ENCODE peak calls at places on chromosome 10, in six cellular contexts. G is SK-N-MC, Z is HL-60, W is prostate gland, K is endothelial cell of umbilical vein, I is suprapubic skin. O is an unnamed sample.

GRCh38 chr10:95841711-95842498 is 65.9 kb upstream of the CC2D2B start:
- DNase-seq in Z (no peak), G (peak), K (peak), I (no peak), W (peak), O (peak)

GRCh38 chr10:126128581-126128980 is 232.2 kb downstream of the FANK1 start:
- DNase-seq in Z (no peak), G (no peak), W (no peak), I (no peak), K (no peak), O (no peak)

GRCh38 chr10:60728056-60728455 is 50.2 kb upstream of the CDK1 start:
- DNase-seq in G (no peak), I (no peak), K (no peak), Z (no peak), W (no peak), O (no peak)

GRCh38 chr10:23648618-23649017 is 209.7 kb downstream of the OTUD1 start:
- DNase-seq in I (no peak), W (no peak), K (no peak), Z (no peak), G (no peak), O (no peak)

GRCh38 chr10:44395396-44395795 is 10.5 kb upstream of the CXCL12 start:
- DNase-seq in Z (no peak), W (no peak), I (no peak), G (no peak), K (no peak), O (peak)

GRCh38 chr10:102646610-102647432 is 2.5 kb downstream of the TRIM8 start:
- DNase-seq in Z (peak), G (no peak), W (peak), K (no peak), I (no peak), O (peak)

GRCh38 chr10:58515296-58515956 is 2.8 kb downstream of the BICC1 start:
- DNase-seq in I (no peak), G (no peak), K (no peak), W (no peak), Z (no peak), O (no peak)

GRCh38 chr10:34954142-34954541 is 136.0 kb downstream of the CUL2 start:
- DNase-seq in Z (no peak), K (no peak), W (peak), I (peak), G (no peak), O (peak)

GRCh38 chr10:97828721-97829120 is 20.9 kb upstream of the GOLGA7B start:
- DNase-seq in K (no peak), G (no peak), Z (no peak), I (no peak), W (no peak), O (no peak)

GRCh38 chr10:58637372-58637771 is 124.7 kb downstream of the BICC1 start:
- DNase-seq in I (no peak), K (no peak), Z (no peak), G (no peak), W (no peak), O (no peak)

GRCh38 chr10:91201213-91201996 is 19.1 kb upstream of the PCGF5 start:
- DNase-seq in I (no peak), K (no peak), Z (no peak), G (no peak), W (no peak), O (no peak)

GRCh38 chr10:86961481-86962091 is 3.2 kb downstream of the SNCG start:
- DNase-seq in G (no peak), I (peak), Z (no peak), W (no peak), K (no peak), O (no peak)

GRCh38 chr10:94092848-94093247 is 99.1 kb downstream of the PLCE1 start:
- DNase-seq in Z (no peak), G (no peak), K (no peak), I (no peak), W (no peak), O (no peak)

GRCh38 chr10:104342941-104343411 is 4.7 kb upstream of the ITPRIP start:
- DNase-seq in Z (no peak), W (no peak), K (peak), G (no peak), I (no peak), O (no peak)

GRCh38 chr10:121900443-121901174 is 27.2 kb downstream of the ATE1 start:
- DNase-seq in W (peak), K (peak), I (no peak), Z (peak), G (no peak), O (no peak)

GRCh38 chr10:5575482-5576153 is 50.9 kb downstream of the CALML3 start:
- DNase-seq in K (no peak), W (no peak), I (no peak), G (no peak), Z (no peak), O (no peak)

GRCh38 chr10:82340166-82340565 is 465.2 kb downstream of the NRG3 start:
- DNase-seq in K (no peak), I (no peak), G (no peak), W (no peak), Z (no peak), O (no peak)

GRCh38 chr10:114491419-114491818 is 87.1 kb upstream of the AFAP1L2 start:
- DNase-seq in K (no peak), W (no peak), I (no peak), Z (no peak), G (no peak), O (no peak)

GRCh38 chr10:124560377-124560776 is 98.8 kb downstream of the LHPP start:
- DNase-seq in G (no peak), I (no peak), W (peak), Z (no peak), K (no peak), O (peak)

GRCh38 chr10:88289342-88289741 is 293.8 kb downstream of the RNLS start:
- DNase-seq in W (no peak), K (no peak), Z (no peak), G (no peak), I (no peak), O (no peak)

GRCh38 chr10:44972874-44973306 is 5.7 kb downstream of the DEPP1 start:
- DNase-seq in W (no peak), G (no peak), I (no peak), K (peak), Z (no peak), O (no peak)

GRCh38 chr10:133261726-133262325 is 14.8 kb downstream of the ADAM8 start:
- DNase-seq in W (peak), I (peak), G (no peak), K (peak), Z (peak), O (peak)

GRCh38 chr10:23818484-23818883 is 379.6 kb downstream of the OTUD1 start:
- DNase-seq in G (no peak), K (no peak), Z (no peak), I (no peak), W (no peak), O (no peak)

GRCh38 chr10:119666709-119667004 is 15.5 kb downstream of the BAG3 start:
- DNase-seq in I (no peak), W (no peak), Z (no peak), G (no peak), K (no peak), O (no peak)

GRCh38 chr10:8670461-8670860 is 616.0 kb downstream of the GATA3 start:
- DNase-seq in Z (no peak), W (no peak), K (no peak), G (no peak), I (no peak), O (no peak)

GRCh38 chr10:8403711-8404371 is 349.4 kb downstream of the GATA3 start:
- DNase-seq in W (no peak), Z (no peak), K (no peak), I (no peak), G (no peak), O (no peak)

GRCh38 chr10:63343476-63343875 is 122.3 kb downstream of the JMJD1C start:
- DNase-seq in G (no peak), I (no peak), K (no peak), Z (no peak), W (no peak), O (no peak)

GRCh38 chr10:78623577-78624215 is 445.1 kb upstream of the ZMIZ1 start:
- DNase-seq in Z (no peak), I (no peak), G (no peak), W (no peak), K (peak), O (peak)

GRCh38 chr10:88730864-88731263 is 24.8 kb downstream of the LIPK start:
- DNase-seq in K (no peak), Z (no peak), G (no peak), W (no peak), I (no peak), O (no peak)

GRCh38 chr10:58322072-58322834 is 12.6 kb upstream of the UBE2D1 start:
- DNase-seq in G (no peak), I (no peak), W (no peak), Z (peak), K (no peak), O (peak)

GRCh38 chr10:9792181-9792580 is 1225.5 kb upstream of the CELF2 start:
- DNase-seq in I (no peak), K (no peak), Z (no peak), W (no peak), G (no peak), O (no peak)

GRCh38 chr10:105063796-105064195 is 422.7 kb downstream of the SORCS3 start:
- DNase-seq in G (no peak), I (no peak), K (no peak), W (no peak), Z (no peak), O (peak)

GRCh38 chr10:18472977-18473376 is 178.4 kb downstream of the NSUN6 start:
- DNase-seq in Z (no peak), K (no peak), I (peak), G (no peak), W (no peak), O (no peak)

DNA sequence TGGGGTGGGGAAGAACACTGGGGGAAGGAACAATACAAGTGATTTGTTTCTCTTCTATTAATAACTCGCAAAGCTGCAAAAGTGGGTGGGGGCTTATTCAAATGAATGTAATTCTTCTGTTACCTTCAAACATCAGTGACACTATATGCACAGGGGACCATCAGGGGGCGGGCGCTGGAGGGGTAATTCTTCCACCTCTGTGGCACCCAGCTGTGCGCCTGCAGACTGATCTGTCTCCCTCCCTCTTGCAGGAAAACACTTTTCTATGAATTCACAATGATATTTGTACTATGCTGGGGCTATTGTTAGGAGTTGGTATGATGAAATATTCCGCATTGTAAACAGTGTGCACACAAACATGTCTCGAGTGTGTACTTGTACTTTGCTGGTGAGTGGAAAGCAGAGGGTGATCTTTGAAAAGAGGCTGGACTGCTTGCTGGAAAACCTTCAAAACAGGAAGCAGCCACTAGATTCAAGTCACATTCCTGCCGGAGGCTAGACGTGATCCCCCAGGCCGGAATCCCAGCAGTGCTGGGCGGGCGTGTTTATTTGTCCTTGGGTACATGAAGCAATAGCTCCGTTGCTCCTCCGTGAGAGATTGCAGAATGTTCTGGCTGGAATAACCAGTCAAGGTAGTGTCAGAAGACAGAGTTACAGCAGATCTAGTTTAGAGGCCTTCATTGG is 15.8 kb upstream of the BNIP3 start:
- DNase-seq in I (peak), Z (no peak), W (peak), G (no peak), K (peak), O (peak)
- TF ChIP-seq POLR2AphosphoS5 in I (no peak), Z (no peak), W (peak), G (no peak), K (no peak), O (peak)

GRCh38 chr10:70664702-70665195 is 7.6 kb upstream of the ADAMTS14 start:
- DNase-seq in I (peak), Z (no peak), W (no peak), G (peak), K (no peak), O (no peak)
- H3K27ac ChIP-seq in I (no peak), Z (no peak), W (no peak), G (peak), K (no peak), O (peak)

GRCh38 chr10:3779146-3779707 is 5.8 kb downstream of the KLF6 start:
- DNase-seq in I (no peak), K (peak), W (no peak), Z (no peak), G (no peak), O (peak)

GRCh38 chr10:3781458-3782098 is 3.4 kb downstream of the KLF6 start:
- DNase-seq in G (no peak), I (no peak), K (peak), W (no peak), Z (no peak), O (peak)

GRCh38 chr10:3778708-3779108 is 6.3 kb downstream of the KLF6 start:
- DNase-seq in Z (no peak), W (no peak), I (no peak), G (no peak), K (peak), O (no peak)

GRCh38 chr10:3780766-3781457 is 4.1 kb downstream of the KLF6 start:
- DNase-seq in I (no peak), Z (no peak), W (no peak), G (no peak), K (peak), O (no peak)

DNA sequence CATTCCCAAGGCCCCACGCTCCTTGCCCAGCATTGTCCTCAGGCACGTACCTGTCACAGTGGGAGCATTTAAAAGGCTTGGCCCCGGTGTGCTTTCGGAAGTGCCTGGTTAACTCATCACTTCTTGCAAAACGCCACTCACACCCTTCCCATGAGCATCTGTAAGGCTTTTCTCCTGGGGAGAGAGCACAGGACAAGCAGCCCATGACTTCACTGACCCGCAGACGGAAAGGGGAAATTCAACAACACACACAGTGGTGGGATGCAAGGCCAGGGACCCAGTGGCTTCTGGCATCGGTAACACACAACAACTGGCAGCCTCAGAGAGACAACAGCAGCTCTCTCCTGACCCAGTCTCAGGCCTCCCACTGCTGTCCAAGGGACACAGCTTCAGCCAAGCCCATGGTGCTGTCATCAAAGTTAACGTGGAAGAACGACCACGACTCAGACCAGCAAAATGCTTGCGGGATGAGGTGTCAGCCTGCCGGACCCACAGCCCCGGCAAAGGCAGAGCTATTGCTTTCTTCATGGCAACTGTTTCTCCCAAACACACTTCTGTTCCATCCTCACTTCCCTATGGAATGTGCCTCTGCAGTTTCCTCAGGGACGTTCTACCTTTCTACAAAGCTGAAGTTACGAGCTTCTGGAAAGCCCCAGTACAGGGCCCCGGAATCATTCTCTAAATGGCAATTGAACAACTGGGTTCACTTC is 4.8 kb downstream of the KLF6 start:
- DNase-seq in G (no peak), Z (no peak), K (peak), I (no peak), W (no peak), O (no peak)
- TF ChIP-seq POLR2AphosphoS5 in G (no peak), Z (no peak), K (peak), I (no peak), W (no peak), O (peak)

GRCh38 chr10:127556911-127557310 is 7.8 kb downstream of the NPS start:
- DNase-seq in I (no peak), G (no peak), Z (no peak), W (no peak), K (no peak), O (no peak)
- H3K27ac ChIP-seq in I (no peak), G (no peak), Z (no peak), W (no peak), K (no peak), O (no peak)